ENCODE peak calls at places on chromosomes 2 and 18, in five cellular contexts. R is Calu3, G is heart right ventricle, Y is progenitor cell of endocrine pancreas, L is lower lobe of right lung. C is an unnamed sample.

GRCh38 chr2:178208817-178209216 is 14.5 kb downstream of the OSBPL6 start:
- DNase-seq in L (no peak), G (no peak), R (no peak), Y (no peak), C (no peak)

GRCh38 chr2:171237754-171238505 is 77.2 kb upstream of the TLK1 start:
- DNase-seq in L (no peak), R (no peak), Y (no peak), G (no peak), C (no peak)

GRCh38 chr18:65704051-65704450 is 46.8 kb upstream of the CDH7 start:
- DNase-seq in R (no peak), L (no peak), Y (no peak), G (no peak), C (no peak)

GRCh38 chr18:29651121-29651675 is 1391.3 kb downstream of the DSC3 start:
- DNase-seq in G (no peak), L (no peak), R (no peak), Y (no peak), C (peak; percentile 48)

GRCh38 chr2:236170678-236171212 is 2.6 kb upstream of the GBX2 start:
- DNase-seq in Y (no peak), L (no peak), R (no peak), G (no peak), C (no peak)

GRCh38 chr2:72572501-72572900 is 253.3 kb downstream of the EXOC6B start:
- DNase-seq in Y (no peak), L (no peak), R (no peak), G (no peak), C (peak; percentile 58)

GRCh38 chr2:208017721-208018120 is 7.6 kb downstream of the PLEKHM3 start:
- DNase-seq in L (no peak), Y (no peak), G (no peak), R (no peak), C (no peak)

GRCh38 chr2:222033541-222033940 is 265.3 kb downstream of the PAX3 start:
- DNase-seq in G (no peak), R (no peak), L (no peak), Y (no peak), C (no peak)

GRCh38 chr2:159968282-159968900 is 94.0 kb downstream of the PLA2R1 start:
- DNase-seq in L (no peak), G (no peak), R (peak; percentile 36), Y (peak; percentile 10), C (peak; percentile 28)

GRCh38 chr2:48954935-48955334 is 199.4 kb downstream of the FSHR start:
- DNase-seq in L (no peak), Y (no peak), R (no peak), G (no peak), C (peak; percentile 0)

GRCh38 chr18:51028201-51028805 is 1.7 kb upstream of the SMAD4 start:
- DNase-seq in L (no peak), Y (no peak), G (no peak), R (peak; percentile 16), C (peak; percentile 72)

GRCh38 chr18:44771957-44772917 is 91.5 kb downstream of the SETBP1 start:
- DNase-seq in R (no peak), G (peak; percentile 15), L (no peak), Y (no peak), C (peak; percentile 91)

GRCh38 chr2:239331560-239331959 is 69.3 kb downstream of the HDAC4 start:
- DNase-seq in G (no peak), Y (no peak), L (no peak), R (no peak), C (no peak)

GRCh38 chr2:5690231-5690630 is 2.0 kb upstream of the SOX11 start:
- DNase-seq in Y (no peak), G (no peak), R (no peak), L (no peak), C (peak; percentile 34)

GRCh38 chr18:66916834-66917233 is 312.9 kb upstream of the CDH19 start:
- DNase-seq in Y (no peak), R (no peak), L (no peak), G (no peak), C (no peak)

GRCh38 chr2:42234056-42234455 is 64.9 kb downstream of the EML4 start:
- DNase-seq in L (no peak), G (no peak), Y (no peak), R (no peak), C (peak; percentile 47)

GRCh38 chr2:70784320-70784719 is 6.1 kb downstream of the FIGLA start:
- DNase-seq in R (no peak), G (no peak), Y (no peak), L (no peak), C (no peak)

GRCh38 chr2:239902749-239903201 is 122.4 kb downstream of the NDUFA10 start:
- DNase-seq in L (no peak), R (no peak), Y (no peak), G (no peak), C (no peak)

GRCh38 chr2:148524519-148524919 is 120.0 kb upstream of the EPC2 start:
- DNase-seq in L (no peak), R (no peak), G (no peak), Y (no peak), C (no peak)

GRCh38 chr2:173075781-173076556 is at the start of gene MAP3K20:
- DNase-seq in L (peak; percentile 83), Y (peak; percentile 44), R (peak; percentile 67), G (peak; percentile 80), C (peak; percentile 62)

GRCh38 chr2:232761301-232761907 is 15.0 kb downstream of the KCNJ13 start:
- DNase-seq in Y (no peak), L (no peak), G (no peak), R (peak; percentile 57), C (peak; percentile 54)

GRCh38 chr2:13858626-13859025 is 773.9 kb upstream of the LRATD1 start:
- DNase-seq in R (no peak), L (no peak), Y (no peak), G (no peak), C (peak; percentile 56)

GRCh38 chr18:39799010-39799409 is 2156.0 kb upstream of the PIK3C3 start:
- DNase-seq in R (peak; percentile 28), L (no peak), G (no peak), Y (no peak), C (peak; percentile 16)

GRCh38 chr2:96636772-96637171 is 1.3 kb downstream of the KANSL3 start:
- DNase-seq in L (no peak), Y (no peak), R (peak; percentile 8), G (peak; percentile 31), C (no peak)

GRCh38 chr18:79607361-79607930 is 72.2 kb upstream of the CTDP1 start:
- DNase-seq in R (no peak), G (peak; percentile 6), Y (no peak), L (peak; percentile 38), C (no peak)

GRCh38 chr18:35289293-35290069 is 548 bp downstream of the ZSCAN30 start:
- DNase-seq in Y (no peak), G (no peak), L (no peak), R (peak; percentile 39), C (peak; percentile 5)

GRCh38 chr2:241841181-241842066 is 17.3 kb downstream of the PDCD1 start:
- DNase-seq in L (no peak), Y (no peak), G (no peak), R (no peak), C (no peak)

GRCh38 chr2:70190086-70190412 is 770 bp downstream of the C2orf42 start:
- DNase-seq in Y (no peak), R (no peak), G (no peak), L (no peak), C (no peak)

GRCh38 chr2:96142217-96143113 is 2.8 kb downstream of the DUSP2 start:
- DNase-seq in L (peak; percentile 37), R (no peak), G (peak; percentile 8), Y (no peak), C (no peak)

GRCh38 chr2:54524236-54524991 is 68.3 kb downstream of the SPTBN1 start:
- DNase-seq in G (no peak), L (no peak), Y (no peak), R (peak; percentile 45), C (peak; percentile 75)

GRCh38 chr2:1487758-1488715 is 74.8 kb downstream of the TPO start:
- DNase-seq in Y (no peak), G (no peak), L (no peak), R (no peak), C (no peak)

GRCh38 chr2:207734264-207734635 is 22.8 kb downstream of the CCNYL1 start:
- DNase-seq in G (no peak), R (no peak), Y (no peak), L (no peak), C (peak; percentile 46)

GRCh38 chr2:119549236-119549635 is 5.0 kb downstream of the CFAP221 start:
- DNase-seq in Y (no peak), L (no peak), G (no peak), R (peak; percentile 21), C (no peak)
- TF ChIP-seq CTCF in Y (no peak), L (no peak), G (no peak), R (no peak), C (no peak)

DNA sequence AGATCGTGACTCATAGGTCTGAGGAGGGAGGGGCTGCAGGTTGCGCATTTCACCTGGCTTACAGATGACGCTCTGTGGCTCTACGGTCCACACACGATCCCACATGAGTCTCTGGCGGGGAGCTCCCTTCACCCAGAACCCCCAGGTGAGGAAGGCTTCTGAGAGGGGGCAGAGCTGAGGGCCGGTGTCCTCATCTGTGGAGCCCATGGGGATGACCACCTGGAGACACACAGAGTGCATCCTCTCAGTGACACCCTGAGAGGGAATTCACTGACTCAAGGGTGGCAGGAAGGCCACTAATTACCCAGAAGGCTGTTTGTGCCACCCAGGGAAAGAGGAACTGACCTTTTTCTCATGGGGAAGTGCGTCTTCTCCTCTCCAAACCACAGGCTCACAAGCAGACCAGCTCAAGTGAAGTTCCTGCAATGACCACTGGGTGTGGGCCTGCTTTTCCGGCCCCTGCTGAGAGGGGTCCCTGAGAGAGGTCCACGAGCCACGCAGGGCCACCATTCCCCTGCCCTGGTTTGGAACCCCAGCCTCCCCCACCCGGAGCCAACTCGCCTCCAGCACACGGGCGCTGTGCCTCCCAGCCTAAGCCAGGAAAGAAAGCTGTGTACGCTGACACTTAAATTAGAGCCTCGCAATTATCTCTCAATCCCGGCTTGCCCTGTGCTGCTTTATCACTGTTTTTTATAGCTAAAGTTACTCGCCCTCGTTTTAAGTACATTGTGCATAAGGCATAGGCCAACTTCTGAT is 114.1 kb downstream of the BCL11A start:
- DNase-seq in G (peak; percentile 51), R (peak; percentile 9), Y (peak; percentile 21), L (peak; percentile 70), C (no peak)
- TF ChIP-seq CTCF in G (peak; percentile 49), R (peak; percentile 50), Y (peak; percentile 58), L (peak; percentile 44), C (peak; percentile 33)

GRCh38 chr2:65033178-65033577 is 23.0 kb upstream of the CEP68 start:
- DNase-seq in Y (no peak), L (no peak), G (no peak), R (peak; percentile 14), C (no peak)
- TF ChIP-seq CTCF in Y (no peak), L (no peak), G (no peak), R (no peak), C (no peak)

GRCh38 chr2:64751286-64752260 is 97.9 kb upstream of the SERTAD2 start:
- DNase-seq in R (peak; percentile 97), L (peak; percentile 68), G (no peak), Y (no peak), C (peak; percentile 49)

GRCh38 chr2:64750817-64751285 is 97.1 kb upstream of the SERTAD2 start:
- DNase-seq in R (peak; percentile 98), Y (peak; percentile 95), G (peak; percentile 99), L (peak; percentile 99), C (peak; percentile 100)

GRCh38 chr2:64748561-64748960 is 94.8 kb upstream of the SERTAD2 start:
- DNase-seq in R (no peak), L (no peak), Y (no peak), G (no peak), C (no peak)

GRCh38 chr2:64749446-64749845 is 95.7 kb upstream of the SERTAD2 start:
- DNase-seq in G (no peak), L (no peak), R (no peak), Y (no peak), C (no peak)

GRCh38 chr2:64750001-64750816 is 96.5 kb upstream of the SERTAD2 start:
- DNase-seq in L (peak; percentile 68), G (peak; percentile 55), Y (peak; percentile 29), R (peak; percentile 25), C (peak; percentile 64)
- TF ChIP-seq CTCF in L (no peak), G (no peak), Y (no peak), R (no peak), C (peak; percentile 1)